ENCODE peak calls at places on chromosomes 16 and 17, in eight cellular contexts. E is esophagus squamous epithelium, W is transverse colon, L is uterus, N is prostate gland, K is ovary, G is IMR-90, D is NB4. X is an unnamed sample.

GRCh38 chr17:3532106-3532858 is 25.3 kb downstream of the TRPV3 start:
- DNase-seq in E (no peak), W (no peak), L (no peak), N (no peak), K (no peak), G (no peak), D (no peak), X (no peak)

GRCh38 chr16:508884-509736 is 18.4 kb upstream of the CAPN15 start:
- DNase-seq in E (no peak), W (peak), L (no peak), N (no peak), K (no peak), G (peak), D (no peak), X (no peak)

GRCh38 chr17:17528696-17529652 is 32.8 kb upstream of the RASD1 start:
- DNase-seq in E (no peak), W (no peak), L (no peak), N (no peak), K (no peak), G (no peak), D (no peak), X (no peak)

GRCh38 chr17:65885484-65885883 is 306.4 kb downstream of the CEP112 start:
- DNase-seq in E (no peak), W (no peak), L (no peak), N (no peak), K (no peak), G (no peak), D (no peak), X (no peak)

GRCh38 chr17:40033339-40033738 is 18.1 kb downstream of the CSF3 start:
- DNase-seq in E (no peak), W (no peak), L (no peak), N (no peak), K (no peak), G (no peak), D (no peak), X (no peak)

GRCh38 chr17:68658999-68659780 is 58.0 kb upstream of the FAM20A start:
- DNase-seq in E (no peak), W (no peak), L (no peak), N (no peak), K (no peak), G (no peak), D (no peak), X (no peak)

GRCh38 chr17:43405861-43406260 is 7.1 kb downstream of the ARL4D start:
- DNase-seq in E (no peak), W (no peak), L (no peak), N (no peak), K (no peak), G (no peak), D (no peak), X (no peak)

GRCh38 chr17:68011199-68011665 is 15.0 kb upstream of the C17orf58 start:
- DNase-seq in E (no peak), W (peak), L (peak), N (no peak), K (no peak), G (no peak), D (peak), X (peak)

GRCh38 chr17:61018938-61019337 is 341.3 kb downstream of the BCAS3 start:
- DNase-seq in E (no peak), W (no peak), L (no peak), N (no peak), K (no peak), G (no peak), D (no peak), X (no peak)

GRCh38 chr16:30896890-30897730 is 696 bp downstream of the CTF1 start:
- DNase-seq in E (peak), W (peak), L (peak), N (peak), K (peak), G (peak), D (peak), X (peak)

GRCh38 chr17:39863918-39864746 is at the start of gene IKZF3:
- DNase-seq in E (no peak), W (peak), L (peak), N (peak), K (no peak), G (peak), D (peak), X (peak)

GRCh38 chr17:3935825-3936355 is 19.6 kb upstream of the P2RX1 start:
- DNase-seq in E (no peak), W (no peak), L (no peak), N (no peak), K (no peak), G (peak), D (no peak), X (no peak)

GRCh38 chr16:29154676-29155121 is 169.8 kb downstream of the LAT start:
- DNase-seq in E (no peak), W (no peak), L (no peak), N (no peak), K (peak), G (peak), D (no peak), X (no peak)

GRCh38 chr17:39754958-39755549 is 17.3 kb downstream of the GRB7 start:
- DNase-seq in E (no peak), W (peak), L (no peak), N (no peak), K (no peak), G (no peak), D (peak), X (peak)

GRCh38 chr17:51166987-51167931 is 1.0 kb downstream of the NME2 start:
- DNase-seq in E (no peak), W (peak), L (peak), N (peak), K (peak), G (peak), D (peak), X (peak)

GRCh38 chr16:66342294-66342900 is 24.1 kb upstream of the CDH5 start:
- DNase-seq in E (no peak), W (no peak), L (no peak), N (no peak), K (peak), G (no peak), D (peak), X (no peak)

GRCh38 chr17:38674749-38675615 is at the start of gene EPOP:
- DNase-seq in E (peak), W (peak), L (peak), N (peak), K (peak), G (peak), D (peak), X (peak)

GRCh38 chr17:38672788-38673713 is 1.7 kb downstream of the EPOP start:
- DNase-seq in E (no peak), W (no peak), L (no peak), N (no peak), K (peak), G (no peak), D (no peak), X (no peak)

GRCh38 chr17:38673714-38674012 is 1.1 kb downstream of the EPOP start:
- DNase-seq in E (no peak), W (no peak), L (peak), N (no peak), K (peak), G (no peak), D (no peak), X (no peak)

GRCh38 chr17:38671939-38672720 is 2.6 kb downstream of the EPOP start:
- DNase-seq in E (no peak), W (no peak), L (no peak), N (no peak), K (no peak), G (no peak), D (no peak), X (no peak)

GRCh38 chr17:38674013-38674748 is 576 bp downstream of the EPOP start:
- DNase-seq in E (no peak), W (peak), L (peak), N (no peak), K (peak), G (no peak), D (peak), X (no peak)
- H3K4me3 ChIP-seq in E (peak), W (peak), L (peak), N (peak), K (peak), G (peak), D (peak), X (peak)

GRCh38 chr17:11991461-11991860 is 5.8 kb downstream of the ZNF18 start:
- DNase-seq in E (no peak), W (no peak), L (no peak), N (no peak), K (no peak), G (no peak), D (no peak), X (no peak)

GRCh38 chr17:11999715-12000114 is 2.4 kb upstream of the ZNF18 start:
- DNase-seq in E (no peak), W (no peak), L (no peak), N (no peak), K (no peak), G (no peak), D (peak), X (no peak)

GRCh38 chr17:11997972-11998233 is 628 bp upstream of the ZNF18 start:
- DNase-seq in E (no peak), W (no peak), L (no peak), N (no peak), K (no peak), G (no peak), D (no peak), X (no peak)

GRCh38 chr17:11996722-11997146 is 541 bp downstream of the ZNF18 start:
- DNase-seq in E (peak), W (peak), L (no peak), N (peak), K (no peak), G (peak), D (peak), X (no peak)

DNA sequence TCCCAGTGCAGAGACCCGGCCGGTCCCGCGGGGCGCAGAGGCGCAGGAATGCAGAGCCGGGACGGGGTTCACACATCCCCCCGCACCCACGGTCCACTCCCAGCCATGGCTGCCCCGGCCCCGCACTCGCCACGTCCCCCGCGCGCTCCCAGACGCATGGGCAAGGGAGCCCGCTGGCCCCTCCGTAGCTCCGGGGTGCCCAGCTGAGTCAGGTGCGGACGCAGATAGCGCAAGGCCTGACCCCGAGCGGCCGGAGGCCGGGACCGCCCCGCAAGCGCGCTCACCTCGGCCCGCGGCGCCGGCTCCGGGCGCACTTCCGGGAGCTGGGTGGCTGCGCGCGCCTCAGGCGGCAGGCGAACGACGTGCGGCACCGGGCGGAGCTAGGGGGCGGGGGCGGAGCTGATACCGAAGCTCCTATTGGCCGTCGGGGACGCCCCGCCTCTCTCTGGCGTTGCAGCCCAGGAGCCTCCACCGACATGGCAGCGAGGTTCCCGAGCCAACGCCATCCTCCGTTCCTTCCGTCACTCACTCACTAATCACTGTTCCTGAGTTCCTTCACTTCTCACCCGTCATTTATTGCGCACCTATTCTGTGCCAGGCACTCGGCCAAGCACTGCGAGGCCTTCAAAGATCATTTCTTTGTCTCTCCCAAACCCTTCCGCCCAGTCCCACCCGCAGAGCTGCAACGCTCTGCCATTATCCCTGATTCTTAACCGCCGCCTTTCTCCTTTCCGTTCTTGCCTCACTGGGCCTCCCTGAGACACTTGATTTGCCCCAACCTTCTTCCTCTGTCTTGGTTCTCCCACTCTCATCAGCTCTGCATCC is at the start of gene ZNF18:
- DNase-seq in E (peak), W (peak), L (peak), N (peak), K (peak), G (peak), D (peak), X (peak)
- TF ChIP-seq CTCF in E (peak), W (no peak), L (no peak), N (peak), K (peak), G (peak), D (no peak), X (no peak)

DNA sequence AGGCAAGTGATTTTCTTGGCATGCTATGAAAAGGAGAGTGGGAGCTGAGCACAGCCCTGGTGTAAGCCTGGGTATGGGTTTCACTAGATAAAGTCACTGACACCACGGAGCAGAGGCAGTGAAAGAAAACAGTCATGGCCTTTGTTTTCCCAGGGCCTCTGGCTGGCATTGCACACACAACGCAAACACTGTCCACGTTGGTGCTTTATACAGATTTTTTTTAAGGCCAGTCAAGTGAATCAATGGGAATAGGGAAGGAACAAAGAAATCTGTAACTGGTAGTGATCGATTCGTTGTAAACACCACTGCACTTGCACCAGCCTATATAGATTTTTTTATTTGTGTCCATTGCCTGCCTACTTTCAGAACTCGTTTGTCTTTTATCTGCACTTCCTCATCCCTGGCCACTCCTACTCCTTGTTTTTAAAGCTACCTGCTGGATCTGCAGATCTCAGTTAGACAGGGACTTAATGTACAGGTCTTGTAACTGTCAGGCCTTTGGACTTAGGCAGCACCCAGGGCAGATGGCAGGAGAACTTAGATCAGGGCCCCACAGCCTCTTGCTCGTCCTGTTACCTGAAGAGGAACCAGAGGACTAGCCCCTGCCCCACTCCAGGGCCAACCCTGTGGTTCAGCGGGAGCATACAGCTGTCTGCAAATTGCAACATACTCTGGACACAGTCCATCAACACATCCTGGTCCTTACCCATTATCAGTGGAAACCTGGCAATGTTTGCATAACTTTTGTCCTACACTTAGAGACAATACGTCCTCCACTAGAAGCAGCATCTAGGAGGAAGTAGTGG is 10.6 kb upstream of the TMIGD1 start:
- DNase-seq in E (no peak), W (peak), L (no peak), N (peak), K (peak), G (peak), D (peak), X (no peak)
- TF ChIP-seq POLR2A in E (no peak), W (peak), L (no peak), N (no peak), K (no peak), G (no peak), D (no peak), X (no peak)

GRCh38 chr17:34235389-34236028 is 19.6 kb upstream of the CCL2 start:
- DNase-seq in E (no peak), W (peak), L (peak), N (peak), K (peak), G (peak), D (peak), X (no peak)

GRCh38 chr17:34234616-34235015 is 20.5 kb upstream of the CCL2 start:
- DNase-seq in E (no peak), W (no peak), L (no peak), N (no peak), K (no peak), G (no peak), D (no peak), X (no peak)

GRCh38 chr17:34226011-34226410 is 29.1 kb upstream of the CCL2 start:
- DNase-seq in E (no peak), W (no peak), L (no peak), N (no peak), K (no peak), G (peak), D (no peak), X (no peak)

GRCh38 chr17:34227707-34228106 is 27.4 kb upstream of the CCL2 start:
- DNase-seq in E (no peak), W (no peak), L (no peak), N (peak), K (no peak), G (no peak), D (no peak), X (no peak)

DNA sequence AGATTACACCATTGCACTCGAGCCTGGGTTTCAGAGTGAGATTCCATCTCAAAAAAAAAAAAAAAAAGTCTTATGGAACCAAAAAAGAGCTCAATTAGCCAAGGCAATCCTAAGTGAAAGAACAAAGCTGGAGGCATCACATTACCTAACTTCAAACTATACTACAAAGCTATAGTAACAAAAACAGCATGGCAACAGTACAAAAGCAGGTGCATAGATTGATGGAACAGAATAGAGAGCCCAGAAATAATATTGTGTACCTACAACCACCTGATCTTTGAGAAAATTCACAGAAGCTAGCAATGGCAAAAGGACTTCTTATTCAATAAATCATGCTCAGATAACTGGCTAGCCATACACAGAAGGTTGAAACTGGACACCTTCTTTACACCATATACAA is 24.7 kb upstream of the CCL2 start:
- DNase-seq in E (no peak), W (no peak), L (no peak), N (no peak), K (no peak), G (no peak), D (no peak), X (no peak)
- H3K4me3 ChIP-seq in E (no peak), W (no peak), L (no peak), N (no peak), K (no peak), G (no peak), D (no peak), X (no peak)

GRCh38 chr16:81276323-81276722 is 37.8 kb downstream of the BCO1 start:
- DNase-seq in E (no peak), W (no peak), L (no peak), N (no peak), K (no peak), G (no peak), D (no peak), X (no peak)
- TF ChIP-seq CTCF in E (no peak), W (no peak), L (no peak), N (no peak), K (no peak), G (no peak), D (no peak), X (no peak)

GRCh38 chr17:72572604-72573491 is 452.0 kb downstream of the SOX9 start:
- DNase-seq in E (no peak), W (no peak), L (no peak), N (no peak), K (no peak), G (peak), D (no peak), X (no peak)
- TF ChIP-seq POLR2A in E (no peak), W (no peak), L (no peak), N (no peak), K (no peak), G (no peak), D (no peak), X (no peak)

GRCh38 chr17:57607553-57608120 is 137.5 kb downstream of the CCDC182 start:
- DNase-seq in E (no peak), W (no peak), L (no peak), N (no peak), K (no peak), G (no peak), D (no peak), X (no peak)

GRCh38 chr17:57604771-57605733 is 140.0 kb downstream of the CCDC182 start:
- DNase-seq in E (no peak), W (peak), L (peak), N (peak), K (peak), G (peak), D (peak), X (no peak)

GRCh38 chr17:57605734-57606105 is 139.4 kb downstream of the CCDC182 start:
- DNase-seq in E (no peak), W (no peak), L (no peak), N (no peak), K (no peak), G (no peak), D (no peak), X (no peak)

GRCh38 chr17:57608369-57609124 is 136.6 kb downstream of the CCDC182 start:
- DNase-seq in E (no peak), W (no peak), L (no peak), N (no peak), K (no peak), G (no peak), D (no peak), X (no peak)

GRCh38 chr17:57606111-57606875 is 138.8 kb downstream of the CCDC182 start:
- DNase-seq in E (no peak), W (no peak), L (no peak), N (no peak), K (no peak), G (no peak), D (no peak), X (no peak)
- H3K4me3 ChIP-seq in E (no peak), W (no peak), L (no peak), N (no peak), K (no peak), G (no peak), D (no peak), X (no peak)

GRCh38 chr17:63435681-63436522 is 10.2 kb downstream of the CYB561 start:
- DNase-seq in E (no peak), W (peak), L (no peak), N (peak), K (no peak), G (no peak), D (no peak), X (no peak)
- TF ChIP-seq CTCF in E (peak), W (peak), L (no peak), N (peak), K (no peak), G (no peak), D (no peak), X (no peak)

DNA sequence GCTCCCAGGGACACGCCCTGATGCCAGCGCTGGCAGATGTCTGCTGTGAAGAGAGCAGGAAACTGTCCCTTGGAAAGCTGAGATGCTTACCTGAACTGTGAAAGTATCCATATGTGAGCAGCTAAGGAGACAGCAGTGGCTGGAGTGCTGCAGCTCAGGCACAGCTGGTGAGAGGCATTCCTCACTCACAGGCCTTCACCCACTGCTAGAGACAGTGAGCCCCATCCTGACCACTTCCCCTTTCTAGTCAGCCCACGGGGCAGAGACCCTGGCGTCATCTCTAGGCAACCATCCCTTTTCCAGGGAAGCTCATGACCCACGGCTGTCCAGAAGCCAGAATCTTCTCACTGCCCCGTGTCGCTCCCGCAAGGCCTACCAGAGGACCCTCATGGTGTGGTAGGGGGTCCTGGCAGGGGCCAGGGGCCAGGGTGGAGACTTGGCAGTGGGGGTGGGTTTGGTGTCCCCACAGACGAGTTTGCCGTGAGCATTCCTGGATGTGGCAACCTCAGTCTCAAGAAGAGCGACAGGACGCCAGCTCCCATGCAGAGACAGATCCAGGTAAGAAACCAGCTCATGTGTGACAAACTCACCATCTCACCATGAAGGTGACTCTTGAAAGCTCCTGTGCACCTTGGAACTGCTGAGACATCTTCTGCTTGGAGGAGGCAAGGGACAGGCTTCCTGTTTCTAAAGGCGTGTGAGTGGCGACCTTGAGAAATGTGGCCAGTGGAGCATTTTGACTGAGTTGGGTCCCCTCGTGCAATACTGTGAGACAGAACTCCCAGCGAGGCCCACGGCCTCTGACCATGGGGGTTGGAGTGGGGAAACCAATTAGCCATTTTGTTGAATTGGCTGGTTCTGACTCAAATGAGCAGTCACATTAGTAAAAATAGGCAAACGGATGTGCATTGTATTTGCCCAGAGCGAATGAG is at the start of gene SCIMP:
- DNase-seq in E (no peak), W (peak), L (no peak), N (no peak), K (no peak), G (no peak), D (peak), X (peak)
- TF ChIP-seq POLR2A in E (no peak), W (peak), L (no peak), N (no peak), K (no peak), G (no peak), D (no peak), X (no peak)

GRCh38 chr16:55508271-55508921 is 476 bp upstream of the LPCAT2 start:
- DNase-seq in E (no peak), W (no peak), L (no peak), N (no peak), K (no peak), G (no peak), D (peak), X (no peak)
- H3K4me3 ChIP-seq in E (peak), W (no peak), L (peak), N (no peak), K (peak), G (no peak), D (peak), X (peak)

X was measured in lower leg skin.